ENCODE peak calls at places on chromosomes 13 and 19, in six cellular contexts. N is NCI-H510A treated with DMSO at 0.1 percent for 48 hours; R is NCI-H1417; K is progenitor cell of endocrine pancreas; L is mesendoderm; Y is central memory CD8-positive, alpha-beta T cell. F is an unnamed sample.

GRCh38 chr13:71590654-71591148 is 276.3 kb downstream of the DACH1 start:
- DNase-seq in N (no peak), R (no peak), K (no peak), L (peak), Y (no peak), F (no peak)

GRCh38 chr19:18898081-18898532 is 2.1 kb upstream of the CERS1 start:
- DNase-seq in N (no peak), R (no peak), K (no peak), L (no peak), Y (no peak), F (no peak)

GRCh38 chr13:75704194-75704941 is 68.2 kb downstream of the LMO7 start:
- DNase-seq in N (no peak), R (peak), K (no peak), L (no peak), Y (no peak), F (no peak)

GRCh38 chr13:97976551-97977375 is 23.3 kb downstream of the IPO5 start:
- DNase-seq in N (no peak), R (peak), K (peak), L (peak), Y (no peak), F (peak)

GRCh38 chr13:30463820-30464495 is 1.8 kb downstream of the HMGB1 start:
- DNase-seq in N (no peak), R (peak), K (no peak), L (peak), Y (peak), F (peak)

GRCh38 chr19:17686027-17686511 is 2.1 kb downstream of the UNC13A start:
- DNase-seq in N (no peak), R (peak), K (no peak), L (peak), Y (no peak), F (no peak)

GRCh38 chr13:113753171-113753570 is 5.9 kb upstream of the TMEM255B start:
- DNase-seq in N (no peak), R (no peak), K (no peak), L (no peak), Y (no peak), F (no peak)

GRCh38 chr13:111153977-111154332 is 38.8 kb downstream of the ARHGEF7 start:
- DNase-seq in N (no peak), R (peak), K (peak), L (no peak), Y (peak), F (no peak)

GRCh38 chr19:56969726-56970125 is 129.2 kb upstream of the PEG3 start:
- DNase-seq in N (no peak), R (no peak), K (no peak), L (peak), Y (no peak), F (no peak)

GRCh38 chr13:90710355-90710754 is 637.1 kb upstream of the MIR17HG start:
- DNase-seq in N (no peak), R (no peak), K (no peak), L (no peak), Y (no peak), F (no peak)

GRCh38 chr19:7992575-7992974 is 12.9 kb downstream of the ELAVL1 start:
- DNase-seq in N (no peak), R (no peak), K (no peak), L (no peak), Y (no peak), F (peak)

GRCh38 chr19:17479325-17479791 is 9.0 kb downstream of the SLC27A1 start:
- DNase-seq in N (no peak), R (no peak), K (no peak), L (no peak), Y (no peak), F (no peak)

GRCh38 chr19:33430674-33431277 is 57.3 kb downstream of the CEBPG start:
- DNase-seq in N (peak), R (peak), K (peak), L (peak), Y (peak), F (peak)

GRCh38 chr13:40564342-40564997 is 102.0 kb downstream of the FOXO1 start:
- DNase-seq in N (no peak), R (no peak), K (no peak), L (no peak), Y (no peak), F (no peak)

GRCh38 chr19:12720851-12721655 is 2.7 kb downstream of the TNPO2 start:
- DNase-seq in N (no peak), R (peak), K (no peak), L (no peak), Y (no peak), F (no peak)

GRCh38 chr19:1407662-1408299 is 395 bp downstream of the DAZAP1 start:
- DNase-seq in N (no peak), R (peak), K (peak), L (no peak), Y (peak), F (no peak)

GRCh38 chr13:91111476-91112190 is 235.9 kb upstream of the MIR17HG start:
- DNase-seq in N (no peak), R (no peak), K (no peak), L (no peak), Y (no peak), F (no peak)

GRCh38 chr13:98467263-98467985 is 109.5 kb downstream of the STK24 start:
- DNase-seq in N (no peak), R (no peak), K (no peak), L (no peak), Y (no peak), F (no peak)

GRCh38 chr19:39428309-39429112 is 7.2 kb downstream of the RPS16 start:
- DNase-seq in N (no peak), R (no peak), K (no peak), L (peak), Y (no peak), F (no peak)

GRCh38 chr13:110546933-110547332 is 14.6 kb downstream of the RAB20 start:
- DNase-seq in N (no peak), R (no peak), K (no peak), L (no peak), Y (no peak), F (no peak)

GRCh38 chr19:38793186-38793585 is 4.2 kb downstream of the LGALS7B start:
- DNase-seq in N (no peak), R (no peak), K (no peak), L (no peak), Y (no peak), F (no peak)

GRCh38 chr13:25378528-25378927 is 6.8 kb downstream of the ATP8A2 start:
- DNase-seq in N (no peak), R (no peak), K (no peak), L (no peak), Y (no peak), F (no peak)

F was measured in NCI-H748 treated with DMSO at 0.1 percent for 48 hours.